ENCODE peak calls at places on chromosomes 2 and 18, in ten cellular contexts. I is NCI-H2171 treated with DMSO at 0.1 percent for 48 hours, X is NCI-H2081, E is ACHN, R is GM23248, G is colonic mucosa, Q is AG08395, C is C1 segment of cervical spinal cord, P is HT-29, O is coronary artery. D is an unnamed sample.

GRCh38 chr2:9782197-9782719 is 61.0 kb upstream of the TAF1B start:
- DNase-seq in O (no peak), C (no peak), P (peak), Q (no peak), I (peak), R (no peak), E (peak), G (peak), X (no peak), D (no peak)

GRCh38 chr18:8469793-8470192 is 139.4 kb upstream of the RAB12 start:
- DNase-seq in E (no peak), C (no peak), I (no peak), O (no peak), G (no peak), X (no peak), R (peak), P (no peak), Q (peak), D (no peak)

GRCh38 chr2:58923869-58924268 is 682.7 kb upstream of the FANCL start:
- DNase-seq in Q (peak), G (no peak), X (no peak), R (peak), C (no peak), E (no peak), O (no peak), I (no peak), P (no peak), D (no peak)

GRCh38 chr2:174035117-174035516 is 69.9 kb upstream of the SP3 start:
- DNase-seq in E (no peak), I (no peak), P (no peak), O (no peak), Q (no peak), R (peak), G (no peak), C (no peak), X (no peak), D (no peak)

GRCh38 chr2:52343867-52344266 is 1311.9 kb upstream of the NRXN1 start:
- DNase-seq in C (no peak), R (no peak), O (no peak), I (no peak), Q (no peak), E (no peak), X (no peak), P (no peak), G (no peak), D (no peak)

GRCh38 chr2:231212329-231212845 is 14.0 kb downstream of the ARMC9 start:
- DNase-seq in X (no peak), P (no peak), E (no peak), Q (no peak), I (no peak), O (no peak), G (no peak), R (no peak), C (no peak), D (no peak)

GRCh38 chr2:205776139-205776538 is 93.8 kb downstream of the NRP2 start:
- DNase-seq in R (peak), E (peak), O (no peak), P (peak), X (no peak), G (peak), C (no peak), Q (peak), I (no peak), D (no peak)

GRCh38 chr2:186382932-186383331 is 103.1 kb upstream of the ZC3H15 start:
- DNase-seq in G (no peak), O (no peak), R (no peak), I (no peak), P (no peak), C (no peak), X (no peak), E (no peak), Q (no peak), D (peak)

GRCh38 chr2:228768818-228769217 is 502.3 kb downstream of the PID1 start:
- DNase-seq in I (no peak), C (no peak), Q (peak), P (no peak), O (no peak), R (peak), X (no peak), G (no peak), E (peak), D (no peak)

GRCh38 chr2:92072461-92073035 is 2798.7 kb upstream of the TEKT4 start:
- DNase-seq in R (no peak), X (no peak), G (no peak), C (no peak), O (no peak), Q (no peak), P (no peak), I (no peak), E (no peak), D (no peak)

GRCh38 chr2:44785433-44785832 is 156.1 kb upstream of the SIX3 start:
- DNase-seq in E (no peak), I (no peak), X (no peak), O (no peak), P (no peak), Q (no peak), C (no peak), G (no peak), R (no peak), D (no peak)

GRCh38 chr2:220046507-220046906 is 419.1 kb downstream of the SLC4A3 start:
- DNase-seq in Q (no peak), C (no peak), P (no peak), I (no peak), E (no peak), X (no peak), R (peak), G (no peak), O (no peak), D (no peak)

GRCh38 chr2:113169002-113169530 is 4.7 kb upstream of the PSD4 start:
- DNase-seq in G (no peak), E (no peak), R (no peak), I (no peak), C (no peak), O (no peak), P (no peak), X (no peak), Q (no peak), D (no peak)

GRCh38 chr2:230899287-230899686 is 25.8 kb downstream of the GPR55 start:
- DNase-seq in E (no peak), Q (no peak), R (no peak), X (no peak), I (no peak), G (peak), O (peak), P (no peak), C (peak), D (no peak)

GRCh38 chr2:224008702-224009261 is 30.3 kb downstream of the SERPINE2 start:
- DNase-seq in E (no peak), R (peak), C (no peak), I (peak), O (no peak), G (peak), P (no peak), X (no peak), Q (peak), D (no peak)